ENCODE peak calls at places on chromosomes 16 and 17, in seven cellular contexts. L is aorta; J is activated gamma-delta T cell treated with anti-CD3 and anti-CD28 coated beads, Interleukin-2, amount 50 U/mL, for 16 hours; C is T-helper 2 cell; W is hypothalamus; E is stimulated activated CD4-positive, alpha-beta T cell treated with anti-CD3 and anti-CD28 coated beads, Interleukin-15, amount 100 ng/mL, for 1 hour; O is A549. H is an unnamed sample.

GRCh38 chr16:48524348-48525200 is 85.4 kb downstream of the N4BP1 start:
- DNase-seq in L (peak), J (no peak), C (no peak), W (no peak), E (no peak), O (no peak), H (no peak)

GRCh38 chr17:50372708-50373556 is at the start of the genes EME1 and MRPL27:
- DNase-seq in L (peak), J (peak), C (peak), W (peak), E (peak), O (peak), H (peak)

GRCh38 chr16:57184890-57185445 is 871 bp downstream of the PSME3IP1 start:
- DNase-seq in L (no peak), J (no peak), C (no peak), W (no peak), E (no peak), O (no peak), H (no peak)

GRCh38 chr17:5049314-5049819 is 14.1 kb upstream of the SLC52A1 start:
- DNase-seq in L (no peak), J (peak), C (peak), W (no peak), E (peak), O (no peak), H (peak)

GRCh38 chr16:50762241-50762640 is 20.4 kb downstream of the CYLD start:
- DNase-seq in L (no peak), J (no peak), C (no peak), W (no peak), E (no peak), O (no peak), H (no peak)

GRCh38 chr17:67531291-67531690 is 154.2 kb downstream of the PITPNC1 start:
- DNase-seq in L (no peak), J (no peak), C (no peak), W (no peak), E (no peak), O (no peak), H (no peak)

GRCh38 chr16:85899444-85899843 is 482 bp downstream of the IRF8 start:
- DNase-seq in L (no peak), J (no peak), C (no peak), W (no peak), E (no peak), O (no peak), H (no peak)

GRCh38 chr17:10792156-10792555 is 11.7 kb downstream of the TMEM238L start:
- DNase-seq in L (no peak), J (no peak), C (no peak), W (no peak), E (no peak), O (no peak), H (no peak)

GRCh38 chr17:14033166-14033565 is 36.1 kb upstream of the COX10 start:
- DNase-seq in L (no peak), J (no peak), C (no peak), W (no peak), E (no peak), O (no peak), H (no peak)

GRCh38 chr17:80793851-80794267 is 197.8 kb upstream of the CHMP6 start:
- DNase-seq in L (peak), J (no peak), C (no peak), W (no peak), E (no peak), O (no peak), H (no peak)

GRCh38 chr16:8756755-8757154 is 40.7 kb downstream of the TMEM186 start:
- DNase-seq in L (peak), J (no peak), C (no peak), W (no peak), E (no peak), O (no peak), H (no peak)

H was measured in activated naive CD4-positive, alpha-beta T cell treated with anti-CD3 and anti-CD28 coated beads, Interleukin-2, amount 10 ng/mL, durations not matched to agents 7 days and 5 days.